ENCODE peak calls at places on chromosomes 3 and 15, in six cellular contexts. One of them, this sample, is unnamed.

GRCh38 chr15:60424006-60424405 is 26.2 kb upstream of the ANXA2 start:
- DNase-seq in tibial nerve: no peak
- DNase-seq in A549: no peak
- DNase-seq in K562: no peak
- DNase-seq in sigmoid colon: no peak
- DNase-seq in H1: no peak
- DNase-seq in this sample: no peak

GRCh38 chr3:69838217-69838616 is 99.0 kb downstream of the MITF start:
- DNase-seq in tibial nerve: no peak
- DNase-seq in A549: no peak
- DNase-seq in K562: no peak
- DNase-seq in sigmoid colon: no peak
- DNase-seq in H1: no peak
- DNase-seq in this sample: no peak

GRCh38 chr3:11569156-11569741 is 74.5 kb downstream of the VGLL4 start:
- DNase-seq in tibial nerve: no peak
- DNase-seq in A549: no peak
- DNase-seq in K562: no peak
- DNase-seq in sigmoid colon: no peak
- DNase-seq in H1: no peak
- DNase-seq in this sample: peak

GRCh38 chr3:10242182-10243065 is 5.8 kb upstream of the TATDN2 start:
- DNase-seq in tibial nerve: no peak
- DNase-seq in A549: no peak
- DNase-seq in K562: peak
- DNase-seq in sigmoid colon: peak
- DNase-seq in H1: no peak
- DNase-seq in this sample: no peak

GRCh38 chr15:64163662-64164362 is 990 bp upstream of the PPIB start:
- DNase-seq in tibial nerve: no peak
- DNase-seq in A549: no peak
- DNase-seq in K562: peak
- DNase-seq in sigmoid colon: no peak
- DNase-seq in H1: no peak
- DNase-seq in this sample: no peak

GRCh38 chr15:77064539-77065308 is 6.2 kb downstream of the TSPAN3 start:
- DNase-seq in tibial nerve: no peak
- DNase-seq in A549: no peak
- DNase-seq in K562: peak
- DNase-seq in sigmoid colon: no peak
- DNase-seq in H1: no peak
- DNase-seq in this sample: no peak

GRCh38 chr15:31328425-31328998 is 1.9 kb downstream of the KLF13 start:
- DNase-seq in tibial nerve: no peak
- DNase-seq in A549: peak
- DNase-seq in K562: no peak
- DNase-seq in sigmoid colon: no peak
- DNase-seq in H1: no peak
- DNase-seq in this sample: no peak

GRCh38 chr15:39088186-39088585 is 492.7 kb upstream of the THBS1 start:
- DNase-seq in tibial nerve: no peak
- DNase-seq in A549: no peak
- DNase-seq in K562: no peak
- DNase-seq in sigmoid colon: no peak
- DNase-seq in H1: no peak
- DNase-seq in this sample: no peak

GRCh38 chr15:85604194-85604593 is 190.5 kb downstream of the KLHL25 start:
- DNase-seq in tibial nerve: no peak
- DNase-seq in A549: no peak
- DNase-seq in K562: no peak
- DNase-seq in sigmoid colon: no peak
- DNase-seq in H1: no peak
- DNase-seq in this sample: no peak

GRCh38 chr3:134406331-134407246 is 32.3 kb upstream of the AMOTL2 start:
- DNase-seq in tibial nerve: no peak
- DNase-seq in A549: no peak
- DNase-seq in K562: no peak
- DNase-seq in sigmoid colon: no peak
- DNase-seq in H1: peak
- DNase-seq in this sample: peak

GRCh38 chr3:3209057-3209456 is 29.6 kb upstream of the CRBN start:
- DNase-seq in tibial nerve: no peak
- DNase-seq in A549: no peak
- DNase-seq in K562: no peak
- DNase-seq in sigmoid colon: no peak
- DNase-seq in H1: no peak
- DNase-seq in this sample: no peak

GRCh38 chr3:170107926-170108325 is 70.1 kb downstream of the GPR160 start:
- DNase-seq in tibial nerve: no peak
- DNase-seq in A549: no peak
- DNase-seq in K562: no peak
- DNase-seq in sigmoid colon: no peak
- DNase-seq in H1: no peak
- DNase-seq in this sample: no peak

GRCh38 chr3:88031543-88032148 is 27.2 kb downstream of the CGGBP1 start:
- DNase-seq in tibial nerve: no peak
- DNase-seq in A549: peak
- DNase-seq in K562: peak
- DNase-seq in sigmoid colon: no peak
- DNase-seq in H1: no peak
- DNase-seq in this sample: no peak

GRCh38 chr3:112974178-112974517 is 755 bp downstream of the CD200R1 start:
- DNase-seq in tibial nerve: no peak
- DNase-seq in A549: no peak
- DNase-seq in K562: no peak
- DNase-seq in sigmoid colon: no peak
- DNase-seq in H1: no peak
- DNase-seq in this sample: no peak

GRCh38 chr15:98930591-98930990 is 77.0 kb downstream of the PGPEP1L start:
- DNase-seq in tibial nerve: no peak
- DNase-seq in A549: no peak
- DNase-seq in K562: no peak
- DNase-seq in sigmoid colon: no peak
- DNase-seq in H1: no peak
- DNase-seq in this sample: no peak

GRCh38 chr15:80698636-80699035 is 3.5 kb downstream of the ABHD17C start:
- DNase-seq in tibial nerve: no peak
- DNase-seq in A549: no peak
- DNase-seq in K562: no peak
- DNase-seq in sigmoid colon: no peak
- DNase-seq in H1: no peak
- DNase-seq in this sample: no peak

GRCh38 chr3:56137406-56137805 is 330.9 kb downstream of the ERC2 start:
- DNase-seq in tibial nerve: no peak
- DNase-seq in A549: no peak
- DNase-seq in K562: no peak
- DNase-seq in sigmoid colon: no peak
- DNase-seq in H1: no peak
- DNase-seq in this sample: no peak

GRCh38 chr3:163422671-163423070 is 1655.6 kb downstream of the SI start:
- DNase-seq in tibial nerve: no peak
- DNase-seq in A549: no peak
- DNase-seq in K562: peak
- DNase-seq in sigmoid colon: no peak
- DNase-seq in H1: no peak
- DNase-seq in this sample: no peak

GRCh38 chr15:90780916-90781315 is 63.8 kb downstream of the BLM start:
- DNase-seq in tibial nerve: no peak
- DNase-seq in A549: no peak
- DNase-seq in K562: no peak
- DNase-seq in sigmoid colon: no peak
- DNase-seq in H1: no peak
- DNase-seq in this sample: no peak

GRCh38 chr15:81002004-81002253 is 1.2 kb downstream of the TLNRD1 start:
- DNase-seq in tibial nerve: no peak
- DNase-seq in A549: no peak
- DNase-seq in K562: no peak
- DNase-seq in sigmoid colon: no peak
- DNase-seq in H1: no peak
- DNase-seq in this sample: no peak

GRCh38 chr15:96184297-96184696 is 146.2 kb upstream of the NR2F2 start:
- DNase-seq in tibial nerve: no peak
- DNase-seq in A549: no peak
- DNase-seq in K562: no peak
- DNase-seq in sigmoid colon: no peak
- DNase-seq in H1: no peak
- DNase-seq in this sample: no peak

GRCh38 chr3:96430019-96430541 is 384.3 kb upstream of the EPHA6 start:
- DNase-seq in tibial nerve: no peak
- DNase-seq in A549: no peak
- DNase-seq in K562: no peak
- DNase-seq in sigmoid colon: no peak
- DNase-seq in H1: no peak
- DNase-seq in this sample: no peak

GRCh38 chr3:64974401-64974800 is 286.6 kb upstream of the ADAMTS9 start:
- DNase-seq in tibial nerve: no peak
- DNase-seq in A549: no peak
- DNase-seq in K562: no peak
- DNase-seq in sigmoid colon: no peak
- DNase-seq in H1: no peak
- DNase-seq in this sample: no peak

GRCh38 chr3:140942221-140943104 is 827 bp downstream of the SLC25A36 start:
- DNase-seq in tibial nerve: peak
- DNase-seq in A549: peak
- DNase-seq in K562: peak
- DNase-seq in sigmoid colon: peak
- DNase-seq in H1: no peak
- DNase-seq in this sample: peak

GRCh38 chr3:124275421-124275820 is 283.5 kb upstream of the ROPN1 start:
- DNase-seq in tibial nerve: no peak
- DNase-seq in A549: no peak
- DNase-seq in K562: no peak
- DNase-seq in sigmoid colon: peak
- DNase-seq in H1: no peak
- DNase-seq in this sample: no peak

GRCh38 chr3:124277516-124277890 is 285.6 kb upstream of the ROPN1 start:
- DNase-seq in tibial nerve: peak
- DNase-seq in A549: no peak
- DNase-seq in K562: no peak
- DNase-seq in sigmoid colon: no peak
- DNase-seq in H1: no peak
- DNase-seq in this sample: peak

GRCh38 chr3:124273651-124274050 is 281.7 kb upstream of the ROPN1 start:
- DNase-seq in tibial nerve: no peak
- DNase-seq in A549: no peak
- DNase-seq in K562: no peak
- DNase-seq in sigmoid colon: no peak
- DNase-seq in H1: no peak
- DNase-seq in this sample: no peak

GRCh38 chr3:124276163-124276862 is 284.4 kb upstream of the ROPN1 start:
- DNase-seq in tibial nerve: no peak
- DNase-seq in A549: no peak
- DNase-seq in K562: no peak
- DNase-seq in sigmoid colon: no peak
- DNase-seq in H1: no peak
- DNase-seq in this sample: no peak

DNA sequence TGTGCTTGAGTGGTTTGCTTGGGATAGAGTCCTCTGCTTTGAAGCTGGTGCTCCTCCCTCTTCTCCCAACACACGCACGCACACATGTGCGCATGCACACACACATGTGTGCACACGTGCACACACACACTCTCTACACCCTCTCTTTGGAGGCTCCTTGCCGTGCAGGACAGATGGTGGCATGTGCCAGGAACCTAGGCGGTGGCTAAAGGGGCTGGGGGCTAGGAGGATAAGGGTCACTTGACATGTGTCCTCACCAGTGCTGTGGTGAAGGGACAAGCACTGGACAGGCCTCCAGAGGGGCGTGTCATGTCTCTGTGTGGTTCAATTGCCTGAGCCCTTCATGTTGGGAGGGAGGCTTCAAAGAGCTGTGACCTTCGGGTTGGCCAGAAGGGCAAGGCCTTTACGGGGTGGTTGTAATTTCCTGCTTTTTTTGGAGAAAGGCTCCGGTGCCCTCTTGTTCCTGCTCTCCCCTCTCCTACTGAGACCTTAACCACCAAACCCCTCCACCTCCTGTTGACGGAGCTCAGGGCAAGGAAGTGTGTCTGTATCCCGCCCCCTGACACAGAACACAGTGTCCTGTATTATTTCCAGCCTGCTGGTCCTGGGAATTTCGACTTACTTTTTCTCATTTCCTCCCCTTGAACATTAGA is 285.1 kb upstream of the ROPN1 start:
- DNase-seq in tibial nerve: peak
- DNase-seq in A549: no peak
- DNase-seq in K562: no peak
- DNase-seq in sigmoid colon: no peak
- DNase-seq in H1: no peak
- DNase-seq in this sample: no peak
- TF ChIP-seq EP300 in tibial nerve: peak
- TF ChIP-seq EP300 in A549: no peak
- TF ChIP-seq EP300 in K562: no peak
- TF ChIP-seq EP300 in sigmoid colon: peak
- TF ChIP-seq EP300 in H1: no peak
- TF ChIP-seq EP300 in this sample: no peak

GRCh38 chr3:94101860-94102259 is 39.0 kb downstream of the NSUN3 start:
- DNase-seq in tibial nerve: no peak
- DNase-seq in A549: no peak
- DNase-seq in K562: no peak
- DNase-seq in sigmoid colon: no peak
- DNase-seq in H1: no peak
- DNase-seq in this sample: no peak
- TF ChIP-seq CTCF in tibial nerve: no peak
- TF ChIP-seq CTCF in A549: peak
- TF ChIP-seq CTCF in K562: peak
- TF ChIP-seq CTCF in sigmoid colon: no peak
- TF ChIP-seq CTCF in H1: no peak
- TF ChIP-seq CTCF in this sample: no peak

DNA sequence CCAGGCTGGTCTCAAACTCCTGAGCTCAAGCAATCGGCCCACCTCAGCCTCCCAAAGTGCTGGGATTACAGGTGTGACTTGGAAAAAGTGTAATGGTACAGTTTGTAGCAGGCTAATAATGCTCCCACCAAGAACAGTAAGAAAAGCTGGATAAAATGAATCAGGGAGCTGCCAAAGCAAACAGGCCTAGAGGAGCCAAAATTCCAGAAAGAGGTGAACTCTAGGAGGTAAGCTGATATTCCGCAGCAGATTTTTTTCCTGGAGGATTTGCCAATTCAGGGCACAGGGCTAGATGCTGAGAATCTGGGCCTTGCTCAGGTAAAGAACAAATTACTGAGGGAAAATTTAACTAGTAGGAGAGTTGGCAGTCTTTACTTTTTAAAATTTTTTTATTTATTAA is 11.0 kb upstream of the PCYT1A start:
- DNase-seq in tibial nerve: no peak
- DNase-seq in A549: no peak
- DNase-seq in K562: no peak
- DNase-seq in sigmoid colon: no peak
- DNase-seq in H1: no peak
- DNase-seq in this sample: no peak
- TF ChIP-seq EP300 in tibial nerve: no peak
- TF ChIP-seq EP300 in A549: no peak
- TF ChIP-seq EP300 in K562: no peak
- TF ChIP-seq EP300 in sigmoid colon: no peak
- TF ChIP-seq EP300 in H1: no peak
- TF ChIP-seq EP300 in this sample: no peak

DNA sequence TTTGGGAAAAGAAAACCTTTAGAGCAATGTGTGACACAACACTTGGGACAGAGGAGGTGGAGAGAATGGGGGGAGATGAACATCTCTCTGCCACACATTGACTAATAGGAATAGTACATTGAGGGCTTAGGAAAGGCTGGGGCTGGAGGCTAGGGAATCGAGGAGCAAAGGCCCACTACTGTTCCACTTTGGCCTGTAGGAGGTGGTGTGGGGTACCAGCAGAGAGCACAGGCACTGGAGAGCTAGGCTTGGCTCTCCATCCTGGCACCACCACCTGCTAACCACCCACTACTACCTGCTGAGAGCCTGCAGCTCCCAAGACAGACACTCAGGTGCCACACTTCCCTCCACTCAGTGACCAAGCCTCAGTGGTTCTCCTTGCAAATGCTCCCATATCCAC is 19.4 kb downstream of the CCDC32 start:
- DNase-seq in tibial nerve: no peak
- DNase-seq in A549: no peak
- DNase-seq in K562: no peak
- DNase-seq in sigmoid colon: no peak
- DNase-seq in H1: no peak
- DNase-seq in this sample: no peak
- TF ChIP-seq CTCF in tibial nerve: no peak
- TF ChIP-seq CTCF in A549: no peak
- TF ChIP-seq CTCF in K562: peak
- TF ChIP-seq CTCF in sigmoid colon: no peak
- TF ChIP-seq CTCF in H1: peak
- TF ChIP-seq CTCF in this sample: no peak

This sample was measured in ovary.